ENCODE peak calls at places on chromosome X, in four cellular contexts. X is neural progenitor cell, L is aorta, J is heart left ventricle. Z is an unnamed sample.

GRCh38 chrX:13194291-13195103 is 125.4 kb downstream of the ATXN3L start:
- DNase-seq in J (no peak), L (no peak), X (no peak), Z (no peak)

GRCh38 chrX:119272882-119273806 is 37.1 kb downstream of the PGRMC1 start:
- DNase-seq in L (peak; percentile 62), X (peak; percentile 34), J (peak; percentile 68), Z (peak; percentile 38)

GRCh38 chrX:13279279-13280009 is 40.4 kb downstream of the ATXN3L start:
- DNase-seq in L (no peak), J (no peak), X (no peak), Z (no peak)

GRCh38 chrX:122817321-122817720 is 366.8 kb upstream of the GRIA3 start:
- DNase-seq in L (no peak), X (no peak), J (no peak), Z (no peak)

GRCh38 chrX:121858867-121859647 is 811.6 kb downstream of the GLUD2 start:
- DNase-seq in L (no peak), J (no peak), X (no peak), Z (no peak)

GRCh38 chrX:49309401-49309981 is 6.0 kb downstream of the GAGE10 start:
- DNase-seq in J (no peak), L (no peak), X (peak; percentile 7), Z (no peak)

GRCh38 chrX:120660638-120661037 is 30.8 kb upstream of the C1GALT1C1 start:
- DNase-seq in J (no peak), L (no peak), X (no peak), Z (no peak)

GRCh38 chrX:150162141-150162540 is 201.0 kb upstream of the MAMLD1 start:
- DNase-seq in J (no peak), L (no peak), X (no peak), Z (no peak)

GRCh38 chrX:21840199-21840557 is 761 bp downstream of the MBTPS2 start:
- DNase-seq in X (no peak), J (no peak), L (no peak), Z (no peak)

GRCh38 chrX:49878834-49879655 is at the start of gene USP27X:
- DNase-seq in L (peak; percentile 85), J (peak; percentile 85), X (peak; percentile 91), Z (peak; percentile 72)

GRCh38 chrX:107627792-107628661 is at the start of gene PRPS1:
- DNase-seq in J (peak; percentile 91), L (peak; percentile 94), X (peak; percentile 100), Z (peak; percentile 81)

GRCh38 chrX:1308476-1308875 is 28.1 kb upstream of the IL3RA start:
- DNase-seq in J (no peak), L (no peak), X (no peak), Z (no peak)

GRCh38 chrX:109345866-109346265 is 136.0 kb downstream of the GUCY2F start:
- DNase-seq in J (no peak), X (no peak), L (no peak), Z (no peak)

GRCh38 chrX:100980608-100981497 is 11.3 kb downstream of the ARL13A start:
- DNase-seq in L (peak; percentile 75), X (no peak), J (peak; percentile 46), Z (no peak)

GRCh38 chrX:36804066-36804465 is 204.1 kb upstream of the FAM47C start:
- DNase-seq in J (no peak), X (no peak), L (no peak), Z (no peak)

GRCh38 chrX:110167952-110168451 is 149.9 kb downstream of the AMMECR1 start:
- DNase-seq in X (peak; percentile 63), L (no peak), J (no peak), Z (no peak)

GRCh38 chrX:22365460-22365859 is 92.7 kb downstream of the CBLL2 start:
- DNase-seq in J (no peak), X (no peak), L (no peak), Z (peak; percentile 61)

GRCh38 chrX:101659601-101660063 is at the start of gene ARMCX2:
- DNase-seq in X (peak; percentile 64), L (peak; percentile 79), J (peak; percentile 59), Z (no peak)

GRCh38 chrX:31704938-31705337 is 633.1 kb upstream of the FTHL17 start:
- DNase-seq in X (no peak), J (no peak), L (no peak), Z (no peak)

GRCh38 chrX:97252111-97252510 is 368.4 kb downstream of the RPA4 start:
- DNase-seq in X (peak; percentile 47), L (no peak), J (no peak), Z (no peak)

GRCh38 chrX:136447308-136447707 is 40.4 kb upstream of the BRS3 start:
- DNase-seq in J (no peak), X (no peak), L (no peak), Z (no peak)

GRCh38 chrX:53383376-53384087 is 38.9 kb downstream of the SMC1A start:
- DNase-seq in J (no peak), L (no peak), X (no peak), Z (no peak)

GRCh38 chrX:150536455-150537116 is 31.8 kb upstream of the MTM1 start:
- DNase-seq in L (no peak), J (no peak), X (no peak), Z (no peak)

GRCh38 chrX:110003167-110004156 is 548 bp downstream of the TMEM164 start:
- DNase-seq in L (no peak), J (no peak), X (no peak), Z (no peak)

GRCh38 chrX:67893931-67894330 is 350.1 kb downstream of the AR start:
- DNase-seq in J (no peak), L (no peak), X (peak; percentile 16), Z (no peak)

GRCh38 chrX:48897157-48897620 is 379 bp downstream of the TIMM17B start:
- DNase-seq in X (peak; percentile 92), L (peak; percentile 83), J (peak; percentile 78), Z (peak; percentile 81)

GRCh38 chrX:1442724-1443367 is 9.9 kb downstream of the ASMTL start:
- DNase-seq in L (peak; percentile 23), X (no peak), J (peak; percentile 11), Z (peak; percentile 42)

GRCh38 chrX:122770581-122770980 is 413.5 kb upstream of the GRIA3 start:
- DNase-seq in J (no peak), X (no peak), L (no peak), Z (no peak)

GRCh38 chrX:31329298-31329697 is 257.5 kb upstream of the FTHL17 start:
- DNase-seq in J (no peak), L (no peak), X (no peak), Z (no peak)

GRCh38 chrX:54178100-54178940 is 4.7 kb downstream of the FAM120C start:
- DNase-seq in X (no peak), J (no peak), L (no peak), Z (no peak)

GRCh38 chrX:16754019-16754418 is 32.2 kb upstream of the TXLNG start:
- DNase-seq in L (no peak), J (no peak), X (peak; percentile 49), Z (no peak)

GRCh38 chrX:7706032-7706431 is 136.9 kb upstream of the VCX start:
- DNase-seq in X (no peak), L (no peak), J (no peak), Z (no peak)

GRCh38 chrX:78997870-78998558 is 52.8 kb downstream of the P2RY10 start:
- DNase-seq in L (no peak), X (peak; percentile 1), J (peak; percentile 28), Z (no peak)

GRCh38 chrX:150361777-150362351 is 1.3 kb upstream of the MAMLD1 start:
- DNase-seq in J (peak; percentile 44), L (peak; percentile 55), X (peak; percentile 36), Z (no peak)

GRCh38 chrX:116009871-116010710 is 160.5 kb upstream of the AGTR2 start:
- DNase-seq in X (no peak), J (peak; percentile 49), L (peak; percentile 54), Z (no peak)

GRCh38 chrX:66255359-66255967 is 91.4 kb downstream of the HEPH start:
- DNase-seq in J (no peak), L (no peak), X (no peak), Z (no peak)

GRCh38 chrX:53681661-53682060 is 4.9 kb downstream of the HUWE1 start:
- DNase-seq in X (no peak), J (no peak), L (no peak), Z (no peak)

GRCh38 chrX:119063428-119063827 is 9.4 kb upstream of the CT47C1 start:
- DNase-seq in J (no peak), L (no peak), X (no peak), Z (no peak)

GRCh38 chrX:153609917-153610833 is 11.2 kb upstream of the CCNQ start:
- DNase-seq in L (peak; percentile 83), J (peak; percentile 88), X (peak; percentile 86), Z (no peak)
- H3K4me3 ChIP-seq in L (no peak overlapping the region), J (peak overlapping the region; percentile 43), X (peak overlapping the region; percentile 45), Z (peak overlapping the region; percentile 16)

DNA sequence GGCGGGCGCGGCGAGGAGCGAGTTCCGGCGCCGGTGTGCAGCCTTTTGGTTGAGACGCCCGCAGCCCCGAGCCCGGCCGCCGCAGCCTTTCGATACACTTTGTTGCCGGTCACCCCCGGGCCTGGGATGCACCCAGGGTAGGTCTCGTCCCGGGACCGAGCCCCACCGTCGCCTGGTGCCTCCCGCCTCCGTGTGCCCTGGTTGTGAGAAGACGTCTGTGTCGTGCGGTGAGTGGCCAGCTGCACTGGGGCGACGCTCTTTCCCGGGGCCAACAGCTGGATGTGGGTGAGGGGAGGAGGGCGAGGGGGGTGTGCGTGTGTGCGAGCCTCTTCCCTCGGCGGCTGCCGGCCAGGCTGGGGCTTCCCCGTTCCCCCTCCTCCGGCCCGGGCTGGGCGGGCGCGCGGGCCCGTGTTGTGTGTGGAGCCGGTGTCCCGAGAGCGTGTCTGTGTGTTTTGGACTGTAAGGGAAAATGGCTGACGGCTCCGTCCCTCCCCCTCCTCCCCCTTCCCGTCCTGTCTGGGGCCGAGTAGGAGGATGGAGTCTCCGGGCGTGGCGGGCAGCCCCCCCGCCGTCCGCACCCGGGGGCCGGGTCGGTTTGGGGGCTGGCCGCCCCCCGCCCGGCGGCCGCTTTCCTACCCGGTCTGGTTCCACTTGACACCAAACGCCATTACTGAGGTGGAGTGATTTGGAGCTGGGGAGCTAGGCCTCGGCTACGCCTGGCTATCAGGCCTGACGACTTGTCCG is 810 bp downstream of the USP9X start:
- DNase-seq in L (peak; percentile 75), X (peak; percentile 60), J (peak; percentile 64), Z (peak; percentile 38)
- H3K4me1 ChIP-seq in L (no peaks in the 10 kb centered on the region), X (peaks cover 25% of the 10 kb centered on the region), J (peaks cover 39% of the 10 kb centered on the region), Z (peaks cover 2% of the 10 kb centered on the region)

GRCh38 chrX:19349263-19349662 is 5.5 kb downstream of the PDHA1 start:
- DNase-seq in J (no peak), X (no peak), L (no peak), Z (no peak)
- H3K36me3 ChIP-seq in J (peaks cover 53% of the 10 kb centered on the region), X (no peaks in the 10 kb centered on the region), L (peaks cover 2% of the 10 kb centered on the region), Z (peaks cover 31% of the 10 kb centered on the region)

GRCh38 chrX:154470914-154471568 is 8.0 kb downstream of the LAGE3 start:
- DNase-seq in X (no peak), J (no peak), L (no peak), Z (no peak)
- H3K4me3 ChIP-seq in X (no peak overlapping the region), J (no peak overlapping the region), L (no peak overlapping the region), Z (no peak overlapping the region)

GRCh38 chrX:133366735-133367134 is 48.6 kb downstream of the GPC4 start:
- DNase-seq in L (no peak), X (no peak), J (no peak), Z (no peak)
- H3K4me1 ChIP-seq in L (peaks cover 5% of the 10 kb centered on the region), X (peaks cover 17% of the 10 kb centered on the region), J (no peaks in the 10 kb centered on the region), Z (no peaks in the 10 kb centered on the region)

GRCh38 chrX:72130762-72131231 is 918 bp downstream of the RTL5 start:
- DNase-seq in X (peak; percentile 23), L (no peak), J (no peak), Z (no peak)

GRCh38 chrX:72130156-72130761 is 1.5 kb downstream of the RTL5 start:
- DNase-seq in X (no peak), J (no peak), L (no peak), Z (no peak)

GRCh38 chrX:72128881-72129280 is 2.8 kb downstream of the RTL5 start:
- DNase-seq in J (no peak), L (no peak), X (peak; percentile 34), Z (no peak)

GRCh38 chrX:72128183-72128834 is 3.4 kb downstream of the RTL5 start:
- DNase-seq in J (no peak), L (no peak), X (no peak), Z (no peak)

GRCh38 chrX:72129661-72130060 is 2.1 kb downstream of the RTL5 start:
- DNase-seq in X (no peak), J (no peak), L (no peak), Z (no peak)
- H3K36me3 ChIP-seq in X (no peaks in the 10 kb centered on the region), J (peaks cover 1% of the 10 kb centered on the region), L (no peaks in the 10 kb centered on the region), Z (no peaks in the 10 kb centered on the region)

Z was measured in RWPE2.